ENCODE peak calls at places on chromosomes 6 and 20, in nine cellular contexts. Y is nephron progenitor cell, E is breast epithelium, D is Caco-2, O is astrocyte of the cerebellum, C is fibroblast of pulmonary artery, F is progenitor cell of endocrine pancreas, Z is IMR-90, K is cardiac fibroblast. T is an unnamed sample.

GRCh38 chr20:7866279-7866678 is 74.0 kb downstream of the HAO1 start:
- DNase-seq in Y (no peak), E (no peak), D (no peak), O (no peak), C (no peak), F (no peak), Z (no peak), K (peak; percentile 6), T (no peak)

GRCh38 chr20:11918280-11918952 is 723 bp downstream of the BTBD3 start:
- DNase-seq in Y (no peak), E (no peak), D (no peak), O (no peak), C (peak; percentile 24), F (no peak), Z (no peak), K (peak; percentile 30), T (no peak)

GRCh38 chr6:36973647-36974046 is 12.3 kb downstream of the MTCH1 start:
- DNase-seq in Y (no peak), E (no peak), D (no peak), O (no peak), C (no peak), F (no peak), Z (no peak), K (no peak), T (no peak)

GRCh38 chr20:57707320-57707719 is 2.5 kb downstream of the PMEPA1 start:
- DNase-seq in Y (no peak), E (no peak), D (no peak), O (no peak), C (no peak), F (no peak), Z (no peak), K (no peak), T (no peak)

GRCh38 chr20:2042400-2042799 is 48.5 kb upstream of the PDYN start:
- DNase-seq in Y (no peak), E (no peak), D (no peak), O (no peak), C (peak; percentile 41), F (no peak), Z (peak; percentile 40), K (peak; percentile 23), T (no peak)

GRCh38 chr6:97947841-97948240 is 664.8 kb upstream of the MMS22L start:
- DNase-seq in Y (no peak), E (peak; percentile 49), D (no peak), O (peak; percentile 95), C (peak; percentile 73), F (no peak), Z (peak; percentile 10), K (peak; percentile 73), T (no peak)

GRCh38 chr6:168877821-168878282 is 375.8 kb downstream of the THBS2 start:
- DNase-seq in Y (no peak), E (peak; percentile 50), D (no peak), O (no peak), C (no peak), F (no peak), Z (no peak), K (no peak), T (no peak)

GRCh38 chr6:43054206-43054943 is 724 bp upstream of the CUL7 start:
- DNase-seq in Y (no peak), E (peak; percentile 53), D (no peak), O (no peak), C (no peak), F (no peak), Z (no peak), K (no peak), T (no peak)

GRCh38 chr6:63573899-63574553 is 1.7 kb downstream of the LOC128125822 start:
- DNase-seq in Y (peak; percentile 40), E (no peak), D (peak; percentile 68), O (no peak), C (peak; percentile 73), F (peak; percentile 20), Z (peak; percentile 64), K (peak; percentile 71), T (no peak)

GRCh38 chr6:153790048-153790447 is 249.0 kb upstream of the OPRM1 start:
- DNase-seq in Y (no peak), E (no peak), D (no peak), O (peak; percentile 68), C (peak; percentile 94), F (no peak), Z (peak; percentile 13), K (peak; percentile 87), T (no peak)

GRCh38 chr6:100184473-100184872 is 190.4 kb upstream of the MCHR2 start:
- DNase-seq in Y (peak; percentile 12), E (no peak), D (no peak), O (no peak), C (no peak), F (no peak), Z (no peak), K (no peak), T (no peak)

GRCh38 chr20:53157443-53158408 is 185.6 kb downstream of the TSHZ2 start:
- DNase-seq in Y (peak; percentile 36), E (no peak), D (peak; percentile 71), O (peak; percentile 2), C (peak; percentile 58), F (no peak), Z (peak; percentile 53), K (peak; percentile 56), T (no peak)

GRCh38 chr20:48180637-48181036 is 395.4 kb upstream of the SULF2 start:
- DNase-seq in Y (no peak), E (no peak), D (no peak), O (peak; percentile 29), C (no peak), F (no peak), Z (peak; percentile 27), K (no peak), T (no peak)

GRCh38 chr6:112882381-112882780 is 535.3 kb downstream of the RFPL4B start:
- DNase-seq in Y (no peak), E (no peak), D (no peak), O (no peak), C (peak; percentile 30), F (no peak), Z (no peak), K (no peak), T (no peak)

GRCh38 chr6:112881027-112881426 is 533.9 kb downstream of the RFPL4B start:
- DNase-seq in Y (no peak), E (no peak), D (no peak), O (peak; percentile 34), C (peak; percentile 65), F (no peak), Z (peak; percentile 80), K (peak; percentile 33), T (no peak)

GRCh38 chr6:112877134-112878100 is 530.3 kb downstream of the RFPL4B start:
- DNase-seq in Y (no peak), E (no peak), D (no peak), O (peak; percentile 86), C (peak; percentile 94), F (no peak), Z (peak; percentile 93), K (peak; percentile 95), T (no peak)

GRCh38 chr6:112881828-112882227 is 534.7 kb downstream of the RFPL4B start:
- DNase-seq in Y (no peak), E (no peak), D (no peak), O (no peak), C (no peak), F (no peak), Z (peak; percentile 13), K (no peak), T (no peak)

GRCh38 chr6:112879920-112880413 is 532.8 kb downstream of the RFPL4B start:
- DNase-seq in Y (no peak), E (no peak), D (peak; percentile 76), O (peak; percentile 8), C (no peak), F (peak; percentile 81), Z (no peak), K (no peak), T (peak; percentile 42)
- TF ChIP-seq CTCF in Y (no peak), E (no peak), D (peak; percentile 69), O (peak; percentile 45), C (no peak), F (peak; percentile 82), Z (no peak), K (no peak), T (no peak)

DNA sequence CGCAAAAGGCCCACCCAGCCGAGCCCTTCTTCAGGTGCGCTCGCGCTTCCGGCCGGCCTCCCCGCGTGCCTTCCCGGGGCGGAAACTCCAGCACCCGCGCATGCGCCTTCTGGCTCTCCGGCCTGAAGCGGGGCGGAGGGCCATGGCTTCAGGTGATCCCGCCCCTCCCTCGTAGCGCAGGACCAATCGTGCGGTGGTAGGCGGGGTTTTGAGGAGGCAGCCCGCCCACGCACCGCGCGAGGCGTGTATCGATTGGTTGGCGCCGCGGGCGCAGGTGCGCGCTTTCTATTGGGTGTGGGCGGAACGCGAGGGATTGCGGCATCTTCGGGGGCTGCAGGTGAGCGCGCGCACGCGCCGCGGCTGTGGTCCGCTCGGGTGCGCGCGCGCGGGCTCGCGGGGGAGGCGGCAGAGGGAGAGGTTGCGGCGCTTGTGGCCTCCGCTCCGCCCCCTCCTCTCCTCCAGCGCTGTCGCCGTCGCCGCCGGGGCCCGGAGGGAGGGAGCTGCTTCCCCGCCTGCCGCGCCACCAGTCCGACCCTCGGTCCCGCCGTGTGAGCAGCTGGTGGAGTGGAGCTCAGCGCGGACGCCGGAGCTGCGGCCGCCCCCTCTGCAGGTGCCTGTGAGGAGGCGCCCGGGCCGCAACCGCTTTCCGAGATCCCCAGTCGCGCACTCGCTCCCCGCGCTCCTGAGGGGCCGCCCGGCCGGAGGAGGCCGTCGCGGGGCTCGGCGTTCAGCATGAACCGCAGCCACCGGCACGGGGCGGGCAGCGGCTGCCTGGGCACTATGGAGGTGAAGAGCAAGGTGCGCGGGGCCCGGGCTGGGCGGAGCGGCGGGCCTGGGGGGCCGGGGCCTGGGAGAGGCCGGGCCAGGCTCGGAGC is at the start of gene PARD6B:
- DNase-seq in Y (peak; percentile 99), E (peak; percentile 100), D (peak; percentile 100), O (peak; percentile 81), C (peak; percentile 93), F (peak; percentile 99), Z (peak; percentile 92), K (peak; percentile 94), T (peak; percentile 99)
- TF ChIP-seq CTCF in Y (no peak), E (no peak), D (no peak), O (no peak), C (no peak), F (no peak), Z (no peak), K (no peak), T (no peak)

DNA sequence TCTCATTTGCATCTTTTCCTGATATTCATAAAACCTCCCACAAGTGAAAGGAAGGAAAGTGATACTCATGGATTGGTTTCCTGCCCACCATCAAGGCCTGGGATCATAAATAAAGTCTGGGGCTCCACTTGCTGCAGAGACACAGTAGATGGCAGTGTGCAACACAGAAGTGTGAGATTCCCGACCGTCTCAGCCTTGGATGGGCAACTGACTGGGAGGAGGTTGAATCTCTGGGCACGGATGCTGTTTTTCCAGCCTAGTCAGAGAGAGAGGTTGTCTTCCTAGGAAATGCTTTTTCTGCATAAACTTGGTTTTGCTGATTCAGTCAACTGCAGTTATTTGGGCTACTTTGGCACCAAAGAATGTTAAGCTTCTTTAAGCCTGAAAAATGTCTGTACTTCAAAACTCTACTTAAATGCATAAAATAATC is 9.9 kb upstream of the RFPL4B start:
- DNase-seq in Y (peak; percentile 61), E (peak; percentile 29), D (peak; percentile 52), O (peak; percentile 70), C (peak; percentile 89), F (peak; percentile 18), Z (peak; percentile 83), K (peak; percentile 87), T (peak; percentile 51)
- TF ChIP-seq CTCF in Y (peak; percentile 66), E (peak; percentile 58), D (peak; percentile 80), O (peak; percentile 86), C (peak; percentile 92), F (peak; percentile 76), Z (peak; percentile 78), K (peak; percentile 82), T (no peak)

DNA sequence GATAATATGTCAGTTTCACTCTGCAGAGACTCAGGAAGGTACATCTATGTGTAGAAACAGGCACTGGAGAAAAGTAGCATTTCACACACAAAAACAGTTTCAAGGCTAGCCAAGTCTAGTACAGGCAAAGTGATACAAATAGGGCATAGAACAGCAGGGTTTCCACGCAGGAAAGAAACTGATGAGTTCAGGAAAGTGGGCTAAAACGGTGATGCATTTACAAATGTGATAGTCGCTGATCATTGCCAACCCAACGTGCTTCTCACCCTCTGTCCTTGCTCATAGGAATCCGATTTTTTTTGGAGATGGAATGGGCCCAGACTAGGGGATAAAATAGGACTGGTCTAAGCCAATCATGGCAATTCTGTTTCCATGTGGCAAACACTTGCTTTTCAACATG is 536.6 kb downstream of the PRKN start:
- DNase-seq in Y (no peak), E (no peak), D (no peak), O (no peak), C (no peak), F (no peak), Z (no peak), K (no peak), T (no peak)
- TF ChIP-seq CTCF in Y (no peak), E (no peak), D (no peak), O (no peak), C (no peak), F (no peak), Z (no peak), K (no peak), T (no peak)

T was measured in mesothelial cell of epicardium.